ENCODE peak calls at places on chromosomes 16 and 17, in nine cellular contexts. S is occipital lobe; J is hypothalamus; L is globus pallidus; V is natural killer cell; Z is memory B cell; C is substantia nigra; W is C1 segment of cervical spinal cord; I is activated CD4-positive, alpha-beta T cell treated with anti-CD3 and anti-CD28 coated beads, Interleukin-2, amount 10 ng/mL, durations not matched to agents 7 days and 5 days. U is an unnamed sample.

GRCh38 chr17:29283496-29283895 is 10.5 kb downstream of the NUFIP2 start:
- DNase-seq in Z (no peak), J (no peak), S (no peak), W (no peak), L (no peak), V (no peak), I (no peak), C (no peak), U (no peak)

GRCh38 chr17:63919311-63919723 is 678 bp upstream of the GH1 start:
- DNase-seq in V (peak), Z (peak), L (peak), W (no peak), J (peak), I (peak), S (no peak), C (no peak), U (peak)

GRCh38 chr16:69448470-69449193 is 24.2 kb downstream of the CYB5B start:
- DNase-seq in L (no peak), Z (no peak), I (no peak), V (no peak), W (no peak), J (no peak), S (no peak), C (no peak), U (no peak)

GRCh38 chr17:80688994-80689635 is 144.5 kb downstream of the RPTOR start:
- DNase-seq in W (no peak), S (no peak), V (no peak), C (no peak), J (no peak), Z (no peak), I (no peak), L (no peak), U (no peak)

GRCh38 chr16:86984975-86985655 is 332.1 kb downstream of the C16orf95 start:
- DNase-seq in J (no peak), V (no peak), S (no peak), Z (no peak), C (no peak), W (no peak), L (no peak), I (no peak), U (no peak)

GRCh38 chr16:50276128-50276444 is 9.7 kb downstream of the ADCY7 start:
- DNase-seq in C (no peak), J (no peak), W (no peak), V (no peak), I (no peak), L (no peak), Z (no peak), S (no peak), U (no peak)

GRCh38 chr17:79577485-79578187 is 33.2 kb downstream of the RBFOX3 start:
- DNase-seq in J (no peak), S (no peak), L (no peak), V (no peak), I (no peak), W (peak), Z (no peak), C (no peak), U (no peak)

GRCh38 chr16:79897444-79898146 is 297.1 kb upstream of the MAF start:
- DNase-seq in J (no peak), S (no peak), C (no peak), V (no peak), Z (no peak), L (no peak), I (no peak), W (no peak), U (no peak)

GRCh38 chr17:82103588-82104451 is 5.8 kb upstream of the FASN start:
- DNase-seq in C (no peak), L (peak), J (peak), S (no peak), W (no peak), V (no peak), I (no peak), Z (no peak), U (peak)

GRCh38 chr16:28193530-28194423 is 18.0 kb downstream of the XPO6 start:
- DNase-seq in W (no peak), L (no peak), J (no peak), V (no peak), S (no peak), Z (no peak), C (no peak), I (no peak), U (no peak)

GRCh38 chr17:56756536-56756935 is 77.2 kb downstream of the C17orf67 start:
- DNase-seq in W (no peak), Z (no peak), J (no peak), V (no peak), I (no peak), S (no peak), C (no peak), L (no peak), U (no peak)

GRCh38 chr16:77059441-77059840 is 131.5 kb upstream of the MON1B start:
- DNase-seq in S (no peak), W (no peak), V (no peak), I (no peak), Z (no peak), L (no peak), C (no peak), J (no peak), U (no peak)

GRCh38 chr17:82384730-82385429 is 13.3 kb downstream of the UTS2R start:
- DNase-seq in S (no peak), L (no peak), W (peak), I (no peak), J (peak), V (no peak), C (no peak), Z (no peak), U (no peak)

GRCh38 chr17:73630531-73630930 is 13.7 kb downstream of the SDK2 start:
- DNase-seq in C (no peak), I (no peak), Z (no peak), W (no peak), J (peak), S (no peak), L (peak), V (no peak), U (no peak)

GRCh38 chr16:46853713-46854443 is 22.9 kb upstream of the C16orf87 start:
- DNase-seq in I (peak), C (peak), V (peak), Z (peak), J (peak), S (peak), L (peak), W (peak), U (peak)

GRCh38 chr16:68737730-68738590 is 868 bp downstream of the CDH1 start:
- DNase-seq in W (no peak), C (no peak), I (no peak), Z (no peak), J (no peak), S (no peak), L (no peak), V (no peak), U (no peak)

GRCh38 chr16:79307214-79307613 is 293.3 kb downstream of the MAF start:
- DNase-seq in J (peak), L (peak), W (peak), Z (no peak), V (no peak), S (no peak), C (peak), I (no peak), U (no peak)

GRCh38 chr17:65145743-65146142 is 8.6 kb downstream of the RGS9 start:
- DNase-seq in L (no peak), C (no peak), I (no peak), S (no peak), V (no peak), J (no peak), Z (no peak), W (no peak), U (no peak)

GRCh38 chr16:65323655-65324237 is 201.9 kb upstream of the CDH11 start:
- DNase-seq in L (no peak), J (no peak), Z (no peak), I (no peak), W (no peak), V (no peak), S (no peak), C (no peak), U (no peak)

GRCh38 chr17:35433075-35433894 is 985 bp upstream of the SLFN12 start:
- DNase-seq in I (peak), W (no peak), S (no peak), V (peak), Z (no peak), L (peak), J (peak), C (no peak), U (no peak)

GRCh38 chr16:4709481-4709880 is 16.1 kb downstream of the NUDT16L1 start:
- DNase-seq in I (no peak), Z (no peak), W (no peak), J (no peak), L (no peak), V (no peak), S (no peak), C (no peak), U (no peak)

GRCh38 chr16:52283018-52283417 is 263.9 kb downstream of the TOX3 start:
- DNase-seq in W (no peak), I (no peak), J (no peak), L (no peak), S (no peak), Z (no peak), C (no peak), V (no peak), U (no peak)

GRCh38 chr17:45761957-45762565 is 22.1 kb upstream of the CRHR1 start:
- DNase-seq in W (no peak), C (no peak), V (no peak), S (no peak), I (no peak), J (no peak), L (no peak), Z (no peak), U (no peak)

GRCh38 chr17:9557846-9558245 is 17.8 kb downstream of the STX8 start:
- DNase-seq in S (no peak), V (no peak), I (no peak), C (no peak), Z (no peak), L (no peak), J (no peak), W (no peak), U (no peak)

U was measured in anterior cingulate cortex.